ENCODE peak calls at places on chromosomes 11 and 22, in four cellular contexts. V, W, Q and L are unnamed samples.

GRCh38 chr11:84437129-84438123 is 1151.3 kb upstream of the CCDC90B start:
- DNase-seq in W (no peak), V (peak; percentile 15), Q (no peak), L (no peak)

GRCh38 chr11:64092119-64092760 is 56.5 kb downstream of the FLRT1 start:
- DNase-seq in V (no peak), W (no peak), Q (no peak), L (no peak)

GRCh38 chr11:29019960-29020683 is 911.9 kb downstream of the METTL15 start:
- DNase-seq in V (no peak), Q (peak; percentile 53), W (no peak), L (peak; percentile 27)

GRCh38 chr11:126080206-126080941 is 17.7 kb upstream of the CDON start:
- DNase-seq in W (no peak), Q (no peak), V (no peak), L (no peak)

GRCh38 chr11:122808494-122808893 is 29.8 kb upstream of the CRTAM start:
- DNase-seq in W (peak; percentile 59), Q (peak; percentile 42), V (no peak), L (no peak)

GRCh38 chr11:28777126-28777525 is 668.9 kb downstream of the METTL15 start:
- DNase-seq in V (no peak), Q (no peak), W (no peak), L (no peak)

GRCh38 chr22:31055322-31056159 is 25.6 kb upstream of the SMTN start:
- DNase-seq in Q (peak; percentile 97), W (peak; percentile 76), V (peak; percentile 73), L (peak; percentile 99)

GRCh38 chr11:133946541-133947297 is 10.0 kb downstream of the IGSF9B start:
- DNase-seq in Q (no peak), W (no peak), V (no peak), L (no peak)

GRCh38 chr11:17388609-17389204 is at the start of gene KCNJ11:
- DNase-seq in Q (no peak), W (no peak), V (peak; percentile 35), L (no peak)

DNA sequence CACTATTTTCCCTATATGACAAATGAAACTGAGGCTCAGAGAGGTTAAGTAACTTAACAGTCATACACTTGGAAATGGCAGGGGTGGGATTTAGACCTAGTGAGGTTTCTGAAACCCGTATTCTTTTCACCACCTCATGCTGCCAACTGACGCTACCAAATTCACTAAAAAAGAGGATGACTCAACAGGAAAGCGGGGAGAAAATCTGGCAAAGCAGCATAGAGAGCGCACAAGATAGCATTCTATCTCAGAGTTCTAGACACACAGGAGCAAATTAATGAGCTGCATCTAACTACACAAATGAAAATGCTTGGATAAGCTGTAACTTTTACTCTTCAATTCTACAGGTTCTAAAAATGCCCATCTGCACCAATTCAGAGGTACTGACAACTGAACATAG is 136.4 kb downstream of the RBFOX2 start:
- DNase-seq in Q (peak; percentile 71), W (no peak), V (no peak), L (no peak)
- H3K4me3 ChIP-seq in Q (no peak overlapping the region), W (no peak overlapping the region), V (no peak overlapping the region), L (no peak overlapping the region)

GRCh38 chr11:72602250-72602904 is 71.8 kb downstream of the PDE2A start:
- DNase-seq in V (no peak), Q (no peak), W (no peak), L (no peak)

GRCh38 chr11:72600557-72600956 is 73.7 kb downstream of the PDE2A start:
- DNase-seq in W (no peak), V (no peak), Q (no peak), L (no peak)

GRCh38 chr11:72598901-72599300 is 75.3 kb downstream of the PDE2A start:
- DNase-seq in W (no peak), Q (no peak), V (peak; percentile 30), L (no peak)

GRCh38 chr11:72598466-72598865 is 75.8 kb downstream of the PDE2A start:
- DNase-seq in Q (no peak), W (no peak), V (no peak), L (no peak)

GRCh38 chr11:72599325-72600117 is 74.7 kb downstream of the PDE2A start:
- DNase-seq in W (no peak), V (no peak), Q (no peak), L (no peak)
- H3K4me3 ChIP-seq in W (no peak overlapping the region), V (no peak overlapping the region), Q (no peak overlapping the region), L (no peak overlapping the region)

GRCh38 chr11:44229664-44230063 is 80.3 kb downstream of the ALX4 start:
- DNase-seq in V (no peak), Q (peak; percentile 19), W (no peak), L (no peak)

GRCh38 chr11:44224867-44225501 is 85.0 kb downstream of the ALX4 start:
- DNase-seq in V (no peak), Q (no peak), W (no peak), L (no peak)

GRCh38 chr11:44226945-44227344 is 83.0 kb downstream of the ALX4 start:
- DNase-seq in W (peak; percentile 47), Q (no peak), V (no peak), L (no peak)

GRCh38 chr11:44226472-44226871 is 83.5 kb downstream of the ALX4 start:
- DNase-seq in Q (no peak), V (no peak), W (no peak), L (no peak)

DNA sequence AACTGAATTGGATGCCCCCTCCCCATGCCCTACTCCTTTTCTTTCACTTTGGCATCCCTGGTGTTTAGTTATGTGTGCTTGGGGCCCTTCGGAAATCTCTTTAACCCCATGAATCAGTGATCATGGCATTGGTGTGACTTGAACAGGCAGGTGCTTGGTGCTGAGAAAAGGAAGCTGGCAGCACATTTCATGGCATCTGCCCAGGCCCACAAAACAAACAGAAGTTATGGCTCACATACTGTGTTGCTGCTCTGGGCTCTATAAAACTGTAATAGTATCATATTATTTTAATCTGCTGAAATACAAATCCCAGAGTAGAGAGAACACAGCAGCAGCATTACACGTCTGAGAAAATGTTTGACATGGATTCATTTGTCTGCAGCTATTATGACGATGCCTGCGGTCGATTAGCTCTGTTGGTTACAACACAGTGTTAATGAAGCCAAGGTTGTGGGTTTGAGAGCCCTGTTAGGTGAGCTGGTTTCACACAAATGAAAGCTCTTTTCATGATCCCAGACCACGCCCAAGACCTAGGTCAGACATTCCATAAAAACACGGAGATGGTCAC is 80.9 kb downstream of the ALX4 start:
- DNase-seq in W (no peak), V (peak; percentile 34), Q (no peak), L (no peak)
- H3K4me3 ChIP-seq in W (no peak overlapping the region), V (no peak overlapping the region), Q (no peak overlapping the region), L (no peak overlapping the region)

GRCh38 chr22:39244073-39244495 is 698 bp downstream of the PDGFB start:
- DNase-seq in W (no peak), Q (no peak), V (no peak), L (no peak)
- H3K4me3 ChIP-seq in W (no peak overlapping the region), Q (peak overlapping the region; percentile 23), V (peak overlapping the region; percentile 32), L (peak overlapping the region; percentile 43)